ENCODE peak calls at places on chromosomes 2 and 18, in six cellular contexts. D is HCT116, O is GM12891, H is transverse colon, E is breast epithelium, L is HepG2. G is an unnamed sample.

GRCh38 chr2:9630750-9631483 is at the start of gene YWHAQ:
- DNase-seq in E (peak), H (peak), D (peak), O (peak), L (peak), G (peak)

GRCh38 chr2:3429068-3429610 is 49.6 kb downstream of the TRAPPC12 start:
- DNase-seq in E (no peak), H (no peak), L (no peak), D (no peak), O (no peak), G (no peak)

GRCh38 chr2:34534341-34534740 is 935.2 kb upstream of the FAM98A start:
- DNase-seq in H (no peak), L (no peak), E (no peak), O (no peak), D (no peak), G (no peak)

GRCh38 chr2:120036145-120036544 is 23.3 kb downstream of the EPB41L5 start:
- DNase-seq in O (no peak), D (no peak), H (no peak), L (no peak), E (no peak), G (no peak)

GRCh38 chr2:181466661-181467576 is 9.7 kb downstream of the ITGA4 start:
- DNase-seq in D (peak), E (peak), H (peak), O (no peak), L (peak), G (peak)

GRCh38 chr2:238938460-238939055 is 90.7 kb downstream of the TWIST2 start:
- DNase-seq in O (no peak), L (no peak), E (peak), H (peak), D (no peak), G (no peak)

GRCh38 chr2:109356251-109357035 is 227.4 kb downstream of the SH3RF3 start:
- DNase-seq in L (no peak), E (no peak), D (no peak), H (no peak), O (no peak), G (no peak)

GRCh38 chr2:208359632-208359986 is 47.0 kb upstream of the PTH2R start:
- DNase-seq in E (no peak), H (no peak), L (no peak), O (no peak), D (no peak), G (no peak)

GRCh38 chr2:201235865-201236811 is 24.2 kb upstream of the CASP8 start:
- DNase-seq in D (no peak), E (peak), O (no peak), H (peak), L (peak), G (peak)

GRCh38 chr2:143205106-143205764 is 76.0 kb downstream of the ARHGAP15 start:
- DNase-seq in D (peak), H (no peak), E (no peak), L (peak), O (no peak), G (no peak)

GRCh38 chr2:74219846-74220486 is 21.6 kb downstream of the MTHFD2 start:
- DNase-seq in H (no peak), D (no peak), L (peak), O (no peak), E (no peak), G (no peak)
- TF ChIP-seq POLR2AphosphoS5 in H (no peak), D (peak), L (no peak), O (no peak), E (no peak), G (no peak)

GRCh38 chr2:38441346-38441745 is 64.3 kb upstream of the ATL2 start:
- DNase-seq in E (no peak), L (no peak), D (no peak), O (no peak), H (no peak), G (no peak)

GRCh38 chr2:38439807-38440300 is 62.8 kb upstream of the ATL2 start:
- DNase-seq in E (no peak), O (no peak), D (no peak), L (no peak), H (no peak), G (no peak)

GRCh38 chr2:38440655-38441054 is 63.6 kb upstream of the ATL2 start:
- DNase-seq in L (no peak), O (no peak), H (no peak), E (no peak), D (no peak), G (peak)

GRCh38 chr2:38444247-38444646 is 67.2 kb upstream of the ATL2 start:
- DNase-seq in D (peak), L (no peak), O (no peak), H (no peak), E (no peak), G (no peak)

GRCh38 chr2:38443021-38443541 is 66.0 kb upstream of the ATL2 start:
- DNase-seq in H (no peak), D (peak), E (peak), O (no peak), L (no peak), G (peak)
- TF ChIP-seq POLR2AphosphoS5 in H (no peak), D (no peak), E (no peak), O (no peak), L (no peak), G (peak)

GRCh38 chr18:23226930-23227728 is 91.8 kb downstream of the CABLES1 start:
- DNase-seq in L (no peak), E (no peak), D (no peak), O (no peak), H (no peak), G (no peak)
- TF ChIP-seq POLR2AphosphoS5 in L (no peak), E (no peak), D (no peak), O (no peak), H (no peak), G (no peak)

GRCh38 chr2:68182902-68183301 is 25.2 kb downstream of the PNO1 start:
- DNase-seq in O (no peak), L (no peak), D (no peak), E (no peak), H (no peak), G (no peak)
- TF ChIP-seq POLR2AphosphoS5 in O (no peak), L (no peak), D (no peak), E (no peak), H (no peak), G (no peak)

DNA sequence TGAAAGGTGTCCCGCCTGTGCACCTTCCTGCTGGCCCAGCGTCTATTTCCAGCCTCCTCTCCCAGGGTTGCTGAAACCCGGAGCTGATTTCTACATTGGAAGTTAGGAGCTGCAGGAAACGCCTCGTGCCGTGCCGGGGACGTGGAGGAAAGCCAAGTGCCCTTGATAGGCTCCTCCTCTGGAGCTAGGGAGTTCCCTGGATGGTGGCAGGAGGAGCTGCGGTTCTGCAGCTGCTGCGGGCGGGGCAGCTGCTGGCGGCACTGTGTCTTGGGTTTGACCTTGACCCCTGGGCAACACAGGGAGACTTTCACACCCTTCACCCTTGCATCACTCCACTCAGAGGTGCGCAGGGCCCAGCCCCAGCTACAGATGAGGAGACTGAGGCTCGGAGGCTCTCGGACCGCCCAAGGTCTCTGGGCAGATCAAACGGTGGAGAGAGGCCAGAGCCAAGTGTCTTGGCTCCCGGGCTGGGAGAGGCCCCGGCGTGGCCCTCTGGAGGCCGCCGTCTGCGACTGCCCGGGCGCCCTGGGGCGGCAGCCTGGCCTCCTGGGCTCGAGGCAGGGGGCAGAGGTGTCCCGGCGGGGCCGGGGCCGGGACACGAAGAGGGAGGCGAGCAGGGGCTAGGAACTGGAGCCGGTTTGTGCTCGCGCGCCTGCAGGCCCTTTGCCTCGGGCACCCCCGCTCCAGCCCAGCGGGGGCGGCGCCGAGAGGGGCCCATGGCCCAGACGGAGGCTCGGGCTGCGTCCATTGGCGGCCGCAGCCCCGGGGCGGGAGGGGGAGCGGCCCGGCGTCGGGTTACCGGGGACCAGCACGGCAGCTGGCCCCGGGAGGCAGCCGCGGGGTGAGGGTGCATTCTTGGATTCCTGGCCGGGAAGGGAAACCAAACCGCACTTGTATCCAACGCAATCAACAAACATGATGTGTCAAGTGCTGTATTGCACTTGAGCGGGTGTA is 129.7 kb upstream of the SLC1A4 start:
- DNase-seq in L (no peak), E (peak), D (peak), O (peak), H (peak), G (peak)
- TF ChIP-seq POLR2AphosphoS5 in L (no peak), E (peak), D (peak), O (no peak), H (peak), G (peak)

GRCh38 chr18:12031836-12032235 is 50.5 kb downstream of the IMPA2 start:
- DNase-seq in H (peak), E (peak), D (no peak), L (no peak), O (no peak), G (peak)
- TF ChIP-seq POLR2AphosphoS5 in H (no peak), E (no peak), D (no peak), L (no peak), O (no peak), G (no peak)

GRCh38 chr2:95041824-95042442 is 16.4 kb downstream of the MAL start:
- DNase-seq in O (no peak), L (no peak), E (no peak), H (no peak), D (no peak), G (no peak)

GRCh38 chr2:95044598-95044997 is 19.1 kb downstream of the MAL start:
- DNase-seq in O (no peak), E (no peak), D (no peak), L (no peak), H (no peak), G (no peak)

GRCh38 chr2:95041060-95041823 is 15.7 kb downstream of the MAL start:
- DNase-seq in H (no peak), L (no peak), D (no peak), O (no peak), E (no peak), G (no peak)

GRCh38 chr2:95042472-95043271 is 17.2 kb downstream of the MAL start:
- DNase-seq in D (no peak), O (no peak), H (no peak), E (no peak), L (no peak), G (no peak)

DNA sequence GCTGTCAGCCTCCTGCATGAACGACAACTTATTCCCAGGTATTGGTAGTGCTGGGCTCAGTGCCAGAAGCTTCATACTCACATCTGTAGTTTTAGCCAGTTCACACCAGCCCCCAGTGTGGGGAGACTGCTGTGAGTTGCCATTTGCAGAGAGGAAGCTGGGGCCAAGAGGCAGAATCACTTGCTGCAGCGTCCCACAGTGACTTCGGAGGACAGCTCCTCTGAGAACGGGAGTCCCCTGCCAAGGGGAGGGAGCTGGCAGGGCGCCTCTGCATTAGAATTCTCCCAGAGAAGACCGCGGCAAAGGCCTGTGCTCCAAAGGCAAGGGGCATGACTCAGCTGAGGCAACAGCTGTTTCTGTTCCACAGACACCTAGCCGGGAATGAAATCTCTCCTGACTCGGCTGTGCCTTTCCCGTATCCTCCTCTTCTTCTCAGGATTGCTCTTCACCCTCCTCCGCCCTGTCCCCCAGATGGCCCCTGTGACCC is 17.8 kb downstream of the MAL start:
- DNase-seq in D (no peak), H (peak), O (no peak), E (peak), L (no peak), G (peak)
- TF ChIP-seq POLR2AphosphoS5 in D (no peak), H (no peak), O (no peak), E (no peak), L (no peak), G (peak)

DNA sequence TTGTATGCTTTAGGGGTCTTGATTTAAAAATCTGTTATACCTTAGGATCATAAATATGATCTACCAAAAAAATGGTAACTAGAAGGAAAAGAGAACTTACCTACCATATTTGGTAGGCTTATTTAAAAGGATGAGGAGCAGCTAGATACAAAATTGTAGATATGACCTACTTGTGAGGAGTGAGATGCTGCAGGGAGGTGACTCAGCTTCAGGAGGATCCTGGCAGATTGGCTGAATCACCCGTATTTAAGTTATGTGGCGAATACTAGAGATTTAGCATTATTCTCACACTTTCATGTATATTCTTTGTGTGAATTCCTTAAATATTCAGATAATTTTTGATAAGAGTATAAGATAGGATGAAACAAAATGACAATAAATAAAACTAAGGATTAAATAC is 657.3 kb upstream of the LINC00305 start:
- DNase-seq in D (no peak), L (no peak), O (no peak), E (no peak), H (no peak), G (no peak)
- TF ChIP-seq POLR2AphosphoS5 in D (no peak), L (no peak), O (no peak), E (no peak), H (no peak), G (no peak)

DNA sequence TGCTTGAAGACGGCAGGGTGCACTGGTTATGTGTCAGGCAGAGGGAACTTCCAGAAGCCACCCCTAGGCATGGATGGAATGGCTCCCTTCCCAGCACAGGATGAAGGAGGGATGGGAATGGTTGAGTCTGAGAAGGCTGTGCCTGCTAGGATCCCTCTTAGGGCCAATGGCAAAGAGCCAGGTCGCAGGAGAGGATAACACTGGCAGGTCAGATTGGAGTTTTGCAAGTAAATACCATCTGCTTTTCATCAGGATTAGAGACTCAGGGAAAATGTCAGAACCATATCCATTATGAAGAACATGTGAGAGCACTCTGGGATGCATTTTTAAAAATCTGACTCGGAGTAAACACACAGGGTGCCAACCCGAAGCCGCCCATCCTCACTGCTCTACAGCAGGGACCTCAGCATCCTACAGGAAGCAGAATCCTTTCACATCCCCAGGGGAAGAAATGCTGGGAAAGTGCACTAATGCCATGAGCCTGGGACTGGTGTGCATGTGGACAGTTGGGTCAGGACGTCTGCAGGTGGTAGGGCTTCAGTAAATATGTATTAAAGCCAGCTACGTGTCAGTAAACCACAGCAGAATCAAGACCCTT is 139.9 kb downstream of the MYT1L start:
- DNase-seq in H (no peak), O (no peak), L (no peak), D (no peak), E (no peak), G (no peak)
- TF ChIP-seq POLR2AphosphoS5 in H (no peak), O (no peak), L (no peak), D (no peak), E (no peak), G (no peak)

GRCh38 chr2:46447649-46448048 is 31.7 kb upstream of the TMEM247 start:
- DNase-seq in O (no peak), L (no peak), D (no peak), E (no peak), H (no peak), G (no peak)

GRCh38 chr2:46448111-46448510 is 31.3 kb upstream of the TMEM247 start:
- DNase-seq in L (no peak), O (no peak), H (no peak), E (no peak), D (no peak), G (peak)

GRCh38 chr2:46448656-46449055 is 30.7 kb upstream of the TMEM247 start:
- DNase-seq in O (no peak), L (no peak), E (no peak), H (no peak), D (no peak), G (no peak)

GRCh38 chr2:46445561-46445960 is 33.8 kb upstream of the TMEM247 start:
- DNase-seq in H (no peak), O (no peak), D (no peak), L (no peak), E (no peak), G (no peak)

GRCh38 chr2:46446871-46447568 is 32.3 kb upstream of the TMEM247 start:
- DNase-seq in O (no peak), D (no peak), L (no peak), E (no peak), H (no peak), G (no peak)
- TF ChIP-seq POLR2AphosphoS5 in O (no peak), D (no peak), L (no peak), E (no peak), H (no peak), G (no peak)

G was measured in prostate gland.